ENCODE peak calls at places on chromosomes 11 and 22, in eight cellular contexts. One of them, this sample, is unnamed.

GRCh38 chr11:101436511-101437142 is 147.2 kb downstream of the TRPC6 start:
- DNase-seq in CD4-positive, CD25-positive, alpha-beta regulatory T cell: no peak
- DNase-seq in kidney: no peak
- DNase-seq in aorta: no peak
- DNase-seq in iPS DF 6.9: peak; percentile 52
- DNase-seq in testis: peak; percentile 72
- DNase-seq in mesendoderm: peak; percentile 80
- DNase-seq in stomach: peak; percentile 55
- DNase-seq in this sample: peak; percentile 69

GRCh38 chr22:27220349-27220748 is 563.0 kb downstream of the MIAT start:
- DNase-seq in kidney: no peak
- DNase-seq in stomach: no peak
- DNase-seq in iPS DF 6.9: no peak
- DNase-seq in mesendoderm: no peak
- DNase-seq in CD4-positive, CD25-positive, alpha-beta regulatory T cell: no peak
- DNase-seq in testis: no peak
- DNase-seq in aorta: no peak
- DNase-seq in this sample: no peak

GRCh38 chr22:31179345-31179744 is 19.4 kb downstream of the RNF185 start:
- DNase-seq in iPS DF 6.9: no peak
- DNase-seq in kidney: no peak
- DNase-seq in CD4-positive, CD25-positive, alpha-beta regulatory T cell: no peak
- DNase-seq in testis: no peak
- DNase-seq in aorta: no peak
- DNase-seq in mesendoderm: no peak
- DNase-seq in stomach: no peak
- DNase-seq in this sample: peak; percentile 73

GRCh38 chr11:122220321-122220720 is 104.3 kb upstream of the BLID start:
- DNase-seq in iPS DF 6.9: no peak
- DNase-seq in stomach: no peak
- DNase-seq in mesendoderm: no peak
- DNase-seq in testis: no peak
- DNase-seq in kidney: no peak
- DNase-seq in CD4-positive, CD25-positive, alpha-beta regulatory T cell: no peak
- DNase-seq in aorta: no peak
- DNase-seq in this sample: no peak

GRCh38 chr22:27588273-27588672 is 213.3 kb downstream of the MN1 start:
- DNase-seq in aorta: no peak
- DNase-seq in CD4-positive, CD25-positive, alpha-beta regulatory T cell: no peak
- DNase-seq in kidney: no peak
- DNase-seq in mesendoderm: no peak
- DNase-seq in testis: no peak
- DNase-seq in iPS DF 6.9: no peak
- DNase-seq in stomach: peak; percentile 42
- DNase-seq in this sample: no peak

GRCh38 chr11:74418509-74418895 is 20.3 kb upstream of the PGM2L1 start:
- DNase-seq in kidney: no peak
- DNase-seq in CD4-positive, CD25-positive, alpha-beta regulatory T cell: no peak
- DNase-seq in testis: no peak
- DNase-seq in stomach: no peak
- DNase-seq in mesendoderm: no peak
- DNase-seq in iPS DF 6.9: no peak
- DNase-seq in aorta: no peak
- DNase-seq in this sample: no peak

GRCh38 chr11:65554842-65555395 is 3.2 kb downstream of the LTBP3 start:
- DNase-seq in kidney: no peak
- DNase-seq in testis: no peak
- DNase-seq in CD4-positive, CD25-positive, alpha-beta regulatory T cell: no peak
- DNase-seq in aorta: no peak
- DNase-seq in iPS DF 6.9: no peak
- DNase-seq in mesendoderm: no peak
- DNase-seq in stomach: no peak
- DNase-seq in this sample: no peak

GRCh38 chr22:35782504-35782903 is 64.8 kb downstream of the APOL5 start:
- DNase-seq in kidney: no peak
- DNase-seq in iPS DF 6.9: no peak
- DNase-seq in CD4-positive, CD25-positive, alpha-beta regulatory T cell: no peak
- DNase-seq in aorta: no peak
- DNase-seq in stomach: no peak
- DNase-seq in testis: no peak
- DNase-seq in mesendoderm: peak; percentile 21
- DNase-seq in this sample: no peak

GRCh38 chr22:28608546-28608945 is 71.1 kb downstream of the TTC28 start:
- DNase-seq in stomach: no peak
- DNase-seq in kidney: no peak
- DNase-seq in CD4-positive, CD25-positive, alpha-beta regulatory T cell: no peak
- DNase-seq in testis: no peak
- DNase-seq in iPS DF 6.9: no peak
- DNase-seq in mesendoderm: peak; percentile 22
- DNase-seq in aorta: no peak
- DNase-seq in this sample: no peak

GRCh38 chr22:37663521-37664140 is 5.1 kb downstream of the PDXP start:
- DNase-seq in kidney: no peak
- DNase-seq in iPS DF 6.9: no peak
- DNase-seq in CD4-positive, CD25-positive, alpha-beta regulatory T cell: no peak
- DNase-seq in aorta: no peak
- DNase-seq in stomach: no peak
- DNase-seq in testis: no peak
- DNase-seq in mesendoderm: no peak
- DNase-seq in this sample: peak; percentile 41

GRCh38 chr11:116840224-116840745 is 2.9 kb upstream of the APOA1 start:
- DNase-seq in CD4-positive, CD25-positive, alpha-beta regulatory T cell: no peak
- DNase-seq in kidney: no peak
- DNase-seq in aorta: peak; percentile 53
- DNase-seq in mesendoderm: peak; percentile 32
- DNase-seq in testis: no peak
- DNase-seq in stomach: no peak
- DNase-seq in iPS DF 6.9: no peak
- DNase-seq in this sample: no peak

GRCh38 chr22:38706885-38707180 is 1.1 kb downstream of the GTPBP1 start:
- DNase-seq in kidney: no peak
- DNase-seq in iPS DF 6.9: no peak
- DNase-seq in stomach: no peak
- DNase-seq in mesendoderm: peak; percentile 25
- DNase-seq in CD4-positive, CD25-positive, alpha-beta regulatory T cell: no peak
- DNase-seq in testis: no peak
- DNase-seq in aorta: no peak
- DNase-seq in this sample: no peak

GRCh38 chr11:100573911-100574513 is 113.1 kb upstream of the ARHGAP42 start:
- DNase-seq in aorta: no peak
- DNase-seq in stomach: no peak
- DNase-seq in iPS DF 6.9: no peak
- DNase-seq in mesendoderm: no peak
- DNase-seq in CD4-positive, CD25-positive, alpha-beta regulatory T cell: no peak
- DNase-seq in kidney: no peak
- DNase-seq in testis: no peak
- DNase-seq in this sample: no peak

GRCh38 chr11:12024314-12024926 is 16.0 kb upstream of the DKK3 start:
- DNase-seq in CD4-positive, CD25-positive, alpha-beta regulatory T cell: no peak
- DNase-seq in stomach: no peak
- DNase-seq in testis: no peak
- DNase-seq in iPS DF 6.9: no peak
- DNase-seq in mesendoderm: no peak
- DNase-seq in aorta: no peak
- DNase-seq in kidney: no peak
- DNase-seq in this sample: no peak

GRCh38 chr11:3162410-3163240 is 2.5 kb downstream of the OSBPL5 start:
- DNase-seq in aorta: peak; percentile 69
- DNase-seq in mesendoderm: no peak
- DNase-seq in testis: no peak
- DNase-seq in iPS DF 6.9: no peak
- DNase-seq in kidney: peak; percentile 62
- DNase-seq in stomach: no peak
- DNase-seq in CD4-positive, CD25-positive, alpha-beta regulatory T cell: no peak
- DNase-seq in this sample: no peak

GRCh38 chr11:59754859-59755700 is at the start of gene STX3:
- DNase-seq in testis: peak; percentile 77
- DNase-seq in stomach: peak; percentile 87
- DNase-seq in mesendoderm: peak; percentile 90
- DNase-seq in iPS DF 6.9: peak; percentile 35
- DNase-seq in kidney: peak; percentile 91
- DNase-seq in CD4-positive, CD25-positive, alpha-beta regulatory T cell: peak; percentile 67
- DNase-seq in aorta: peak; percentile 91
- DNase-seq in this sample: peak; percentile 88

GRCh38 chr22:39176067-39176621 is 23.7 kb upstream of the CBX7 start:
- DNase-seq in stomach: peak; percentile 48
- DNase-seq in testis: peak; percentile 73
- DNase-seq in kidney: peak; percentile 94
- DNase-seq in iPS DF 6.9: no peak
- DNase-seq in CD4-positive, CD25-positive, alpha-beta regulatory T cell: no peak
- DNase-seq in mesendoderm: peak; percentile 90
- DNase-seq in aorta: peak; percentile 85
- DNase-seq in this sample: no peak

GRCh38 chr11:65116370-65117205 is 913 bp downstream of the ZNHIT2 start:
- DNase-seq in stomach: peak; percentile 42
- DNase-seq in mesendoderm: peak; percentile 52
- DNase-seq in testis: peak; percentile 38
- DNase-seq in iPS DF 6.9: no peak
- DNase-seq in kidney: peak; percentile 88
- DNase-seq in aorta: peak; percentile 86
- DNase-seq in CD4-positive, CD25-positive, alpha-beta regulatory T cell: peak; percentile 43
- DNase-seq in this sample: peak; percentile 66

GRCh38 chr22:27747396-27748256 is 53.9 kb downstream of the MN1 start:
- DNase-seq in mesendoderm: peak; percentile 34
- DNase-seq in kidney: no peak
- DNase-seq in testis: no peak
- DNase-seq in stomach: no peak
- DNase-seq in aorta: peak; percentile 78
- DNase-seq in iPS DF 6.9: no peak
- DNase-seq in CD4-positive, CD25-positive, alpha-beta regulatory T cell: no peak
- DNase-seq in this sample: no peak

GRCh38 chr11:95682552-95682951 is 107.0 kb downstream of the FAM76B start:
- DNase-seq in kidney: no peak
- DNase-seq in aorta: no peak
- DNase-seq in stomach: no peak
- DNase-seq in CD4-positive, CD25-positive, alpha-beta regulatory T cell: no peak
- DNase-seq in mesendoderm: no peak
- DNase-seq in testis: no peak
- DNase-seq in iPS DF 6.9: no peak
- DNase-seq in this sample: no peak

GRCh38 chr11:19756675-19757475 is 44.2 kb downstream of the NAV2 start:
- DNase-seq in aorta: no peak
- DNase-seq in mesendoderm: no peak
- DNase-seq in stomach: no peak
- DNase-seq in testis: no peak
- DNase-seq in iPS DF 6.9: no peak
- DNase-seq in CD4-positive, CD25-positive, alpha-beta regulatory T cell: no peak
- DNase-seq in kidney: no peak
- DNase-seq in this sample: no peak

GRCh38 chr11:44811841-44812448 is 85.2 kb downstream of the TSPAN18 start:
- DNase-seq in CD4-positive, CD25-positive, alpha-beta regulatory T cell: no peak
- DNase-seq in kidney: no peak
- DNase-seq in iPS DF 6.9: no peak
- DNase-seq in aorta: no peak
- DNase-seq in stomach: no peak
- DNase-seq in testis: no peak
- DNase-seq in mesendoderm: no peak
- DNase-seq in this sample: no peak
- H3K4me1 ChIP-seq in CD4-positive, CD25-positive, alpha-beta regulatory T cell: no peaks in the 10 kb centered on the region
- H3K4me1 ChIP-seq in kidney: peaks cover 2% of the 10 kb centered on the region
- H3K4me1 ChIP-seq in iPS DF 6.9: no peaks in the 10 kb centered on the region
- H3K4me1 ChIP-seq in aorta: no peaks in the 10 kb centered on the region
- H3K4me1 ChIP-seq in stomach: peaks cover 16% of the 10 kb centered on the region
- H3K4me1 ChIP-seq in testis: peaks cover 12% of the 10 kb centered on the region
- H3K4me1 ChIP-seq in mesendoderm: peaks cover 2% of the 10 kb centered on the region
- H3K4me1 ChIP-seq in this sample: no peaks in the 10 kb centered on the region

DNA sequence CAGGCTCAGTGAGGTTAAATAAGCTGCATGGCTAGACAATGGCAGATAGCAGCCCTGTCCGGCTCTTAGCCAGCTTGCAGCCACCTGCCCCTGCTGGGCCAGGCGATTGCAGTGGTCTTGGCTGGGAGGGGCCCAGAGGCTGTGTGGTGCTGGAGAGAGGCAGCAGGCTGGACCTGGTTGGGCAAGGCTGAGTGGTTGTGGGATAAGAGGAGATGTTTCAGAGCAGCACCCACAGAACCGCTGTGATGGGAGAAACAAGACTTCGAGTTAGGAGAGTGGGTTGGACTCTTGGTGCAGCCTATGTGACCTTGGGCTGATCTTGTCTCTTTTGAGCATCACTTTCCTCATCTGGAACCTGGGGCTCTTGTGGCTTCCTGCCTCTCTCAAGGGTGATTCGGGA is 25.5 kb downstream of the PTPRJ start:
- DNase-seq in stomach: no peak
- DNase-seq in CD4-positive, CD25-positive, alpha-beta regulatory T cell: no peak
- DNase-seq in mesendoderm: no peak
- DNase-seq in aorta: peak; percentile 69
- DNase-seq in iPS DF 6.9: no peak
- DNase-seq in testis: no peak
- DNase-seq in kidney: no peak
- DNase-seq in this sample: no peak
- H3K4me1 ChIP-seq in stomach: peaks cover 41% of the 10 kb centered on the region
- H3K4me1 ChIP-seq in CD4-positive, CD25-positive, alpha-beta regulatory T cell: peaks cover 97% of the 10 kb centered on the region
- H3K4me1 ChIP-seq in mesendoderm: peaks cover 10% of the 10 kb centered on the region
- H3K4me1 ChIP-seq in aorta: peaks cover 4% of the 10 kb centered on the region
- H3K4me1 ChIP-seq in iPS DF 6.9: peaks cover 3% of the 10 kb centered on the region
- H3K4me1 ChIP-seq in testis: no peaks in the 10 kb centered on the region
- H3K4me1 ChIP-seq in kidney: peaks cover 28% of the 10 kb centered on the region
- H3K4me1 ChIP-seq in this sample: peaks cover 13% of the 10 kb centered on the region

GRCh38 chr11:35083181-35084061 is 55.5 kb upstream of the CD44 start:
- DNase-seq in iPS DF 6.9: peak; percentile 7
- DNase-seq in aorta: peak; percentile 78
- DNase-seq in testis: peak; percentile 26
- DNase-seq in CD4-positive, CD25-positive, alpha-beta regulatory T cell: peak; percentile 61
- DNase-seq in stomach: peak; percentile 40
- DNase-seq in mesendoderm: peak; percentile 98
- DNase-seq in kidney: no peak
- DNase-seq in this sample: peak; percentile 30
- H3K4me1 ChIP-seq in iPS DF 6.9: peaks cover 2% of the 10 kb centered on the region
- H3K4me1 ChIP-seq in aorta: peaks cover 5% of the 10 kb centered on the region
- H3K4me1 ChIP-seq in testis: no peaks in the 10 kb centered on the region
- H3K4me1 ChIP-seq in CD4-positive, CD25-positive, alpha-beta regulatory T cell: peaks cover 73% of the 10 kb centered on the region
- H3K4me1 ChIP-seq in stomach: peaks cover 30% of the 10 kb centered on the region
- H3K4me1 ChIP-seq in mesendoderm: peaks cover 4% of the 10 kb centered on the region
- H3K4me1 ChIP-seq in kidney: peaks cover 10% of the 10 kb centered on the region
- H3K4me1 ChIP-seq in this sample: peaks cover 6% of the 10 kb centered on the region

GRCh38 chr11:118397448-118397847 is 4.0 kb upstream of the ATP5MG start:
- DNase-seq in kidney: no peak
- DNase-seq in iPS DF 6.9: no peak
- DNase-seq in CD4-positive, CD25-positive, alpha-beta regulatory T cell: no peak
- DNase-seq in stomach: no peak
- DNase-seq in mesendoderm: no peak
- DNase-seq in testis: no peak
- DNase-seq in aorta: no peak
- DNase-seq in this sample: no peak

GRCh38 chr11:118398797-118399564 is 2.4 kb upstream of the ATP5MG start:
- DNase-seq in stomach: no peak
- DNase-seq in CD4-positive, CD25-positive, alpha-beta regulatory T cell: peak; percentile 64
- DNase-seq in iPS DF 6.9: no peak
- DNase-seq in testis: no peak
- DNase-seq in mesendoderm: no peak
- DNase-seq in aorta: no peak
- DNase-seq in kidney: no peak
- DNase-seq in this sample: no peak

GRCh38 chr11:118401151-118401879 is at the start of gene ATP5MG:
- DNase-seq in testis: peak; percentile 94
- DNase-seq in aorta: peak; percentile 97
- DNase-seq in mesendoderm: peak; percentile 91
- DNase-seq in kidney: peak; percentile 95
- DNase-seq in CD4-positive, CD25-positive, alpha-beta regulatory T cell: peak; percentile 88
- DNase-seq in stomach: peak; percentile 91
- DNase-seq in iPS DF 6.9: peak; percentile 79
- DNase-seq in this sample: peak; percentile 96

GRCh38 chr11:118406599-118407166 is 5.3 kb downstream of the ATP5MG start:
- DNase-seq in CD4-positive, CD25-positive, alpha-beta regulatory T cell: no peak
- DNase-seq in aorta: no peak
- DNase-seq in testis: no peak
- DNase-seq in kidney: no peak
- DNase-seq in stomach: no peak
- DNase-seq in iPS DF 6.9: no peak
- DNase-seq in mesendoderm: no peak
- DNase-seq in this sample: peak; percentile 19

GRCh38 chr11:118401880-118402590 is 629 bp downstream of the ATP5MG start:
- DNase-seq in iPS DF 6.9: no peak
- DNase-seq in testis: no peak
- DNase-seq in mesendoderm: peak; percentile 31
- DNase-seq in aorta: no peak
- DNase-seq in stomach: no peak
- DNase-seq in CD4-positive, CD25-positive, alpha-beta regulatory T cell: no peak
- DNase-seq in kidney: no peak
- DNase-seq in this sample: no peak
- H3K4me1 ChIP-seq in iPS DF 6.9: no peaks in the 10 kb centered on the region
- H3K4me1 ChIP-seq in testis: peaks cover 13% of the 10 kb centered on the region
- H3K4me1 ChIP-seq in mesendoderm: no peaks in the 10 kb centered on the region
- H3K4me1 ChIP-seq in aorta: no peaks in the 10 kb centered on the region
- H3K4me1 ChIP-seq in stomach: peaks cover 17% of the 10 kb centered on the region
- H3K4me1 ChIP-seq in CD4-positive, CD25-positive, alpha-beta regulatory T cell: peaks cover 68% of the 10 kb centered on the region
- H3K4me1 ChIP-seq in kidney: peaks cover 6% of the 10 kb centered on the region
- H3K4me1 ChIP-seq in this sample: peaks cover 18% of the 10 kb centered on the region

This sample was measured in mucosa of descending colon.